ENCODE peak calls at places on chromosomes 1 and 21, in five cellular contexts. G is Ammon's horn; S is activated CD8-positive, alpha-beta memory T cell treated with anti-CD3 and anti-CD28 coated beads, Interleukin-2, amount 50 U/mL, for 48 hours; L is GM13976; T is fibroblast of mammary gland. O is an unnamed sample.

GRCh38 chr1:212916395-212917133 is 33.8 kb upstream of the VASH2 start:
- DNase-seq in G (peak; percentile 67), S (no peak), L (peak; percentile 56), T (peak; percentile 34), O (no peak)

GRCh38 chr1:38009088-38009840 is 3.3 kb upstream of the UTP11 start:
- DNase-seq in G (no peak), S (peak; percentile 67), L (no peak), T (peak; percentile 85), O (no peak)

GRCh38 chr1:203638076-203638475 is 11.4 kb downstream of the ATP2B4 start:
- DNase-seq in G (no peak), S (no peak), L (no peak), T (no peak), O (no peak)

GRCh38 chr1:173016409-173016808 is 34.3 kb downstream of the TNFSF18 start:
- DNase-seq in G (no peak), S (no peak), L (no peak), T (no peak), O (no peak)

GRCh38 chr1:224929335-224930237 is at the start of gene DNAH14:
- DNase-seq in G (peak; percentile 2), S (peak; percentile 54), L (peak; percentile 55), T (peak; percentile 79), O (peak; percentile 92)

GRCh38 chr1:205939690-205940330 is 3.4 kb downstream of the SLC26A9 start:
- DNase-seq in G (no peak), S (no peak), L (no peak), T (no peak), O (no peak)

GRCh38 chr1:213194383-213194782 is 143.3 kb downstream of the RPS6KC1 start:
- DNase-seq in G (no peak), S (no peak), L (no peak), T (no peak), O (no peak)

GRCh38 chr1:111008031-111008430 is 44.3 kb upstream of the LRIF1 start:
- DNase-seq in G (no peak), S (no peak), L (no peak), T (no peak), O (no peak)

GRCh38 chr1:110102081-110102480 is 10.2 kb upstream of the UBL4B start:
- DNase-seq in G (no peak), S (no peak), L (peak; percentile 58), T (no peak), O (no peak)

GRCh38 chr1:219416598-219417238 is 196.2 kb downstream of the ZC3H11B start:
- DNase-seq in G (peak; percentile 54), S (peak; percentile 81), L (no peak), T (peak; percentile 63), O (peak; percentile 69)

GRCh38 chr1:31215083-31215570 is 24.6 kb downstream of the NKAIN1 start:
- DNase-seq in G (no peak), S (no peak), L (no peak), T (no peak), O (no peak)

GRCh38 chr1:113982955-113983742 is 3.9 kb downstream of the OLFML3 start:
- DNase-seq in G (no peak), S (no peak), L (no peak), T (no peak), O (no peak)

GRCh38 chr21:42548687-42549406 is 35.2 kb downstream of the SLC37A1 start:
- DNase-seq in G (no peak), S (no peak), L (no peak), T (no peak), O (no peak)

GRCh38 chr1:89905391-89906058 is 84.7 kb downstream of the LRRC8D start:
- DNase-seq in G (no peak), S (no peak), L (no peak), T (peak; percentile 41), O (no peak)

GRCh38 chr1:84259376-84259775 is 42.1 kb upstream of the SAMD13 start:
- DNase-seq in G (no peak), S (no peak), L (no peak), T (no peak), O (no peak)

GRCh38 chr1:32759997-32760623 is 57.0 kb downstream of the YARS1 start:
- DNase-seq in G (no peak), S (no peak), L (peak; percentile 17), T (no peak), O (peak; percentile 92)

GRCh38 chr1:27180037-27180436 is 25.1 kb upstream of the SLC9A1 start:
- DNase-seq in G (no peak), S (no peak), L (no peak), T (no peak), O (no peak)

GRCh38 chr1:77652970-77653516 is 29.4 kb downstream of the ZZZ3 start:
- DNase-seq in G (no peak), S (no peak), L (no peak), T (no peak), O (no peak)

GRCh38 chr1:25672763-25673409 is 56.3 kb downstream of the MAN1C1 start:
- DNase-seq in G (no peak), S (no peak), L (no peak), T (no peak), O (no peak)

GRCh38 chr1:25616932-25617625 is 488 bp downstream of the MAN1C1 start:
- DNase-seq in G (no peak), S (peak; percentile 69), L (peak; percentile 45), T (no peak), O (no peak)

GRCh38 chr1:159211331-159212136 is 6.9 kb downstream of the ACKR1 start:
- DNase-seq in G (peak; percentile 66), S (peak; percentile 81), L (peak; percentile 56), T (peak; percentile 63), O (peak; percentile 58)

GRCh38 chr21:45874716-45875415 is 106.7 kb upstream of the COL6A1 start:
- DNase-seq in G (no peak), S (no peak), L (no peak), T (peak; percentile 97), O (no peak)

GRCh38 chr1:228397454-228397786 is 9.2 kb downstream of the TRIM11 start:
- DNase-seq in G (no peak), S (no peak), L (no peak), T (no peak), O (no peak)

GRCh38 chr1:72366473-72366872 is 84.1 kb upstream of the NEGR1 start:
- DNase-seq in G (no peak), S (no peak), L (no peak), T (peak; percentile 72), O (peak; percentile 30)

GRCh38 chr1:11037740-11038182 is 9.3 kb downstream of the MASP2 start:
- DNase-seq in G (peak; percentile 97), S (peak; percentile 96), L (peak; percentile 92), T (peak; percentile 83), O (peak; percentile 75)

GRCh38 chr21:40717008-40717407 is 129.9 kb downstream of the DSCAM start:
- DNase-seq in G (no peak), S (no peak), L (no peak), T (no peak), O (no peak)

GRCh38 chr1:233261206-233261605 is 34.3 kb downstream of the PCNX2 start:
- DNase-seq in G (no peak), S (no peak), L (peak; percentile 38), T (no peak), O (no peak)

GRCh38 chr1:95209291-95209690 is 24.7 kb upstream of the RWDD3 start:
- DNase-seq in G (no peak), S (no peak), L (no peak), T (no peak), O (no peak)

GRCh38 chr1:84012018-84012417 is 13.1 kb upstream of the TTLL7 start:
- DNase-seq in G (no peak), S (no peak), L (no peak), T (no peak), O (no peak)

O was measured in ACHN.